ENCODE peak calls at places on chromosomes 12 and 14, in four cellular contexts. L is NCI-H1105, F is AG04450, R is endothelial cell. V is an unnamed sample.

GRCh38 chr12:123998960-123999359 is 25.9 kb downstream of the ZNF664 start:
- DNase-seq in R (no peak), F (peak; percentile 24), L (no peak), V (peak; percentile 29)

GRCh38 chr14:54976316-54976715 is 50.6 kb downstream of the WDHD1 start:
- DNase-seq in F (peak; percentile 30), L (no peak), R (no peak), V (peak; percentile 16)

GRCh38 chr12:23139026-23139425 is 514.1 kb downstream of the ETNK1 start:
- DNase-seq in F (no peak), L (no peak), R (no peak), V (no peak)

GRCh38 chr14:88322505-88323085 is 474 bp downstream of the KCNK10 start:
- DNase-seq in R (no peak), L (no peak), F (no peak), V (no peak)

GRCh38 chr12:6078378-6079083 is 45.9 kb downstream of the VWF start:
- DNase-seq in F (no peak), L (no peak), R (no peak), V (no peak)

GRCh38 chr12:27549231-27549800 is 25.3 kb downstream of the PPFIBP1 start:
- DNase-seq in L (no peak), R (no peak), F (no peak), V (no peak)

GRCh38 chr14:69582207-69582606 is 7.5 kb upstream of the CCDC177 start:
- DNase-seq in F (peak; percentile 7), L (no peak), R (no peak), V (peak; percentile 42)

GRCh38 chr12:2288875-2289274 is 236.1 kb downstream of the CACNA1C start:
- DNase-seq in L (no peak), F (no peak), R (no peak), V (no peak)

GRCh38 chr12:111389635-111390034 is 16.1 kb upstream of the SH2B3 start:
- DNase-seq in L (no peak), R (no peak), F (no peak), V (no peak)

GRCh38 chr12:121673013-121673441 is 3.6 kb upstream of the MORN3 start:
- DNase-seq in F (no peak), R (peak; percentile 16), L (no peak), V (no peak)

GRCh38 chr12:47247418-47247817 is 167.7 kb upstream of the AMIGO2 start:
- DNase-seq in R (no peak), F (no peak), L (no peak), V (no peak)

GRCh38 chr12:63916561-63917476 is 72.3 kb downstream of the SRGAP1 start:
- DNase-seq in F (no peak), L (no peak), R (no peak), V (no peak)